ENCODE peak calls at places on chromosomes 11 and 22, in eight cellular contexts. One of them, this sample, is unnamed.

GRCh38 chr11:64007629-64008282 is 21.5 kb downstream of the OTUB1 start:
- DNase-seq in hepatic stellate cell: peak
- DNase-seq in GM23248: peak
- DNase-seq in NCI-H2107: no peak
- DNase-seq in astrocyte of the spinal cord: no peak
- DNase-seq in NCI-H345: no peak
- DNase-seq in GM10248: no peak
- DNase-seq in posterior cingulate gyrus: peak
- DNase-seq in this sample: no peak

GRCh38 chr11:20126724-20127123 is 33.6 kb downstream of the DBX1 start:
- DNase-seq in hepatic stellate cell: no peak
- DNase-seq in GM23248: no peak
- DNase-seq in NCI-H2107: no peak
- DNase-seq in astrocyte of the spinal cord: peak
- DNase-seq in NCI-H345: no peak
- DNase-seq in GM10248: no peak
- DNase-seq in posterior cingulate gyrus: no peak
- DNase-seq in this sample: no peak

GRCh38 chr22:19516378-19517170 is 7.6 kb downstream of the CLDN5 start:
- DNase-seq in hepatic stellate cell: no peak
- DNase-seq in GM23248: no peak
- DNase-seq in NCI-H2107: no peak
- DNase-seq in astrocyte of the spinal cord: no peak
- DNase-seq in NCI-H345: no peak
- DNase-seq in GM10248: no peak
- DNase-seq in posterior cingulate gyrus: no peak
- DNase-seq in this sample: no peak

GRCh38 chr11:114110948-114111347 is 51.4 kb downstream of the ZBTB16 start:
- DNase-seq in hepatic stellate cell: no peak
- DNase-seq in GM23248: no peak
- DNase-seq in NCI-H2107: no peak
- DNase-seq in astrocyte of the spinal cord: peak
- DNase-seq in NCI-H345: no peak
- DNase-seq in GM10248: no peak
- DNase-seq in posterior cingulate gyrus: no peak
- DNase-seq in this sample: no peak

GRCh38 chr11:77384584-77384983 is 83.1 kb upstream of the GDPD4 start:
- DNase-seq in hepatic stellate cell: no peak
- DNase-seq in GM23248: no peak
- DNase-seq in NCI-H2107: no peak
- DNase-seq in astrocyte of the spinal cord: no peak
- DNase-seq in NCI-H345: no peak
- DNase-seq in GM10248: no peak
- DNase-seq in posterior cingulate gyrus: no peak
- DNase-seq in this sample: no peak

GRCh38 chr22:35923026-35923425 is 105.6 kb downstream of the RBFOX2 start:
- DNase-seq in hepatic stellate cell: no peak
- DNase-seq in GM23248: no peak
- DNase-seq in NCI-H2107: no peak
- DNase-seq in astrocyte of the spinal cord: no peak
- DNase-seq in NCI-H345: no peak
- DNase-seq in GM10248: no peak
- DNase-seq in posterior cingulate gyrus: no peak
- DNase-seq in this sample: no peak

GRCh38 chr11:889261-889660 is 21.3 kb downstream of the CHID1 start:
- DNase-seq in hepatic stellate cell: no peak
- DNase-seq in GM23248: no peak
- DNase-seq in NCI-H2107: no peak
- DNase-seq in astrocyte of the spinal cord: no peak
- DNase-seq in NCI-H345: no peak
- DNase-seq in GM10248: no peak
- DNase-seq in posterior cingulate gyrus: no peak
- DNase-seq in this sample: no peak

GRCh38 chr22:39270280-39270679 is 25.5 kb upstream of the PDGFB start:
- DNase-seq in hepatic stellate cell: no peak
- DNase-seq in GM23248: no peak
- DNase-seq in NCI-H2107: no peak
- DNase-seq in astrocyte of the spinal cord: no peak
- DNase-seq in NCI-H345: no peak
- DNase-seq in GM10248: no peak
- DNase-seq in posterior cingulate gyrus: no peak
- DNase-seq in this sample: no peak

GRCh38 chr11:66016793-66017177 is 5.0 kb downstream of the CST6 start:
- DNase-seq in hepatic stellate cell: no peak
- DNase-seq in GM23248: no peak
- DNase-seq in NCI-H2107: no peak
- DNase-seq in astrocyte of the spinal cord: no peak
- DNase-seq in NCI-H345: no peak
- DNase-seq in GM10248: no peak
- DNase-seq in posterior cingulate gyrus: no peak
- DNase-seq in this sample: no peak

This sample was measured in H54.